ENCODE peak calls at places on chromosome 16, in six cellular contexts. A is kidney tubule cell; P is CD4-positive, CD25-positive, alpha-beta regulatory T cell; M is NCI-H1092 treated with DMSO at 0.1 percent for 48 hours; H is activated CD4-positive, alpha-beta T cell treated with anti-CD3 and anti-CD28 coated beads, Interleukin-2, amount 10 ng/mL, durations not matched to agents 7 days and 5 days; E is HEK293T. I is an unnamed sample.
A peak's percentile ranks its signal among the peaks of the same experiment; 100 is the strongest.

GRCh38 chr16:180101-180920 is at the start of gene HBQ1:
- DNase-seq in A (peak; percentile 17), P (peak; percentile 13), M (peak; percentile 46), H (no peak), E (peak; percentile 52), I (no peak)

GRCh38 chr16:70250748-70251650 is 741 bp downstream of the EXOSC6 start:
- DNase-seq in A (peak; percentile 61), P (peak; percentile 61), M (peak; percentile 9), H (peak; percentile 35), E (peak; percentile 48), I (no peak)

GRCh38 chr16:66359811-66360608 is 6.5 kb upstream of the CDH5 start:
- DNase-seq in A (no peak), P (no peak), M (peak; percentile 30), H (no peak), E (no peak), I (no peak)

GRCh38 chr16:88634141-88634993 is 4.0 kb upstream of the IL17C start:
- DNase-seq in A (peak; percentile 33), P (peak; percentile 73), M (no peak), H (peak; percentile 65), E (no peak), I (peak; percentile 76)

GRCh38 chr16:42069-42457 is 11.3 kb downstream of the POLR3K start:
- DNase-seq in A (no peak), P (no peak), M (no peak), H (no peak), E (no peak), I (no peak)

GRCh38 chr16:2468142-2468724 is 2.9 kb upstream of the NTN3 start:
- DNase-seq in A (no peak), P (no peak), M (no peak), H (no peak), E (peak; percentile 24), I (no peak)

GRCh38 chr16:87468550-87468949 is 24.3 kb downstream of the ZCCHC14 start:
- DNase-seq in A (no peak), P (no peak), M (no peak), H (no peak), E (no peak), I (no peak)

GRCh38 chr16:57024894-57025680 is 35.7 kb downstream of the NLRC5 start:
- DNase-seq in A (no peak), P (no peak), M (no peak), H (no peak), E (no peak), I (no peak)

GRCh38 chr16:77993111-77993571 is 29.2 kb upstream of the CLEC3A start:
- DNase-seq in A (no peak), P (no peak), M (no peak), H (no peak), E (no peak), I (no peak)

GRCh38 chr16:88202207-88202745 is 180.5 kb upstream of the ZNF469 start:
- DNase-seq in A (no peak), P (no peak), M (no peak), H (no peak), E (no peak), I (no peak)

GRCh38 chr16:53546988-53547391 is 44.0 kb upstream of the AKTIP start:
- DNase-seq in A (peak; percentile 13), P (no peak), M (no peak), H (no peak), E (peak; percentile 43), I (no peak)

GRCh38 chr16:3564130-3564888 is 12.9 kb downstream of the NLRC3 start:
- DNase-seq in A (no peak), P (no peak), M (no peak), H (no peak), E (no peak), I (no peak)

GRCh38 chr16:88200896-88201185 is 181.9 kb upstream of the ZNF469 start:
- DNase-seq in A (no peak), P (no peak), M (no peak), H (no peak), E (no peak), I (no peak)

GRCh38 chr16:57039148-57039812 is 49.9 kb downstream of the NLRC5 start:
- DNase-seq in A (no peak), P (peak; percentile 81), M (no peak), H (peak; percentile 51), E (no peak), I (peak; percentile 93)

GRCh38 chr16:75196826-75197225 is 10.1 kb downstream of the CTRB2 start:
- DNase-seq in A (no peak), P (no peak), M (no peak), H (no peak), E (no peak), I (no peak)

GRCh38 chr16:75392911-75393310 is 40.4 kb downstream of the CFDP1 start:
- DNase-seq in A (no peak), P (no peak), M (no peak), H (no peak), E (no peak), I (no peak)

GRCh38 chr16:10552998-10553491 is 27.4 kb downstream of the EMP2 start:
- DNase-seq in A (no peak), P (peak; percentile 61), M (no peak), H (peak; percentile 48), E (no peak), I (peak; percentile 76)

GRCh38 chr16:85275533-85276249 is 163.4 kb upstream of the CIBAR2 start:
- DNase-seq in A (peak; percentile 52), P (peak; percentile 43), M (peak; percentile 64), H (peak; percentile 73), E (peak; percentile 88), I (peak; percentile 80)